ENCODE peak calls at places on chromosomes 2 and 18, in ten cellular contexts. O, E, W, K, Q, C, U, P, R and Y are unnamed samples.

GRCh38 chr2:11726384-11726783 is 20.0 kb upstream of the LPIN1 start:
- DNase-seq in O (no peak), E (no peak), W (no peak), K (no peak), Q (no peak), C (no peak), U (no peak), P (no peak), R (no peak), Y (peak; percentile 83)

GRCh38 chr2:16031055-16031847 is 90.9 kb downstream of the MYCN start:
- DNase-seq in O (no peak), E (no peak), W (no peak), K (no peak), Q (no peak), C (no peak), U (no peak), P (no peak), R (no peak), Y (peak; percentile 19)

GRCh38 chr2:152330235-152330866 is 4.6 kb upstream of the FMNL2 start:
- DNase-seq in O (no peak), E (no peak), W (no peak), K (peak; percentile 19), Q (no peak), C (no peak), U (no peak), P (no peak), R (no peak), Y (no peak)

GRCh38 chr2:162297925-162298552 is 20.4 kb downstream of the IFIH1 start:
- DNase-seq in O (peak; percentile 88), E (no peak), W (peak; percentile 75), K (peak; percentile 83), Q (no peak), C (peak; percentile 66), U (no peak), P (no peak), R (no peak), Y (peak; percentile 86)

GRCh38 chr2:98350411-98350810 is 4.2 kb downstream of the CNGA3 start:
- DNase-seq in O (no peak), E (no peak), W (no peak), K (no peak), Q (no peak), C (no peak), U (no peak), P (no peak), R (no peak), Y (no peak)

GRCh38 chr2:129911363-129912065 is 68.0 kb upstream of the RAB6C start:
- DNase-seq in O (no peak), E (no peak), W (no peak), K (no peak), Q (no peak), C (no peak), U (no peak), P (no peak), R (peak; percentile 31), Y (no peak)

GRCh38 chr2:211816739-211817138 is 721.9 kb downstream of the ERBB4 start:
- DNase-seq in O (no peak), E (no peak), W (no peak), K (no peak), Q (no peak), C (no peak), U (no peak), P (no peak), R (no peak), Y (no peak)

GRCh38 chr2:65537651-65538385 is 105.4 kb upstream of the SPRED2 start:
- DNase-seq in O (no peak), E (no peak), W (no peak), K (peak; percentile 28), Q (no peak), C (no peak), U (no peak), P (no peak), R (no peak), Y (no peak)

GRCh38 chr18:23178661-23179081 is 43.4 kb downstream of the CABLES1 start:
- DNase-seq in O (no peak), E (no peak), W (no peak), K (no peak), Q (no peak), C (no peak), U (no peak), P (no peak), R (no peak), Y (no peak)

GRCh38 chr2:125330133-125330532 is 1305.0 kb downstream of the CNTNAP5 start:
- DNase-seq in O (no peak), E (no peak), W (no peak), K (no peak), Q (no peak), C (no peak), U (no peak), P (no peak), R (no peak), Y (no peak)

GRCh38 chr2:222169346-222169745 is 129.5 kb downstream of the PAX3 start:
- DNase-seq in O (no peak), E (no peak), W (no peak), K (peak; percentile 6), Q (no peak), C (no peak), U (no peak), P (no peak), R (no peak), Y (no peak)

GRCh38 chr2:220106065-220106464 is 478.6 kb downstream of the SLC4A3 start:
- DNase-seq in O (no peak), E (no peak), W (no peak), K (no peak), Q (no peak), C (no peak), U (no peak), P (no peak), R (no peak), Y (no peak)

GRCh38 chr2:219176818-219177593 is at the start of gene CNPPD1:
- DNase-seq in O (peak; percentile 84), E (peak; percentile 67), W (peak; percentile 89), K (peak; percentile 87), Q (peak; percentile 99), C (peak; percentile 36), U (peak; percentile 24), P (peak; percentile 93), R (peak; percentile 95), Y (peak; percentile 89)

GRCh38 chr2:232382331-232383225 is 4.0 kb downstream of the ALPP start:
- DNase-seq in O (no peak), E (no peak), W (no peak), K (no peak), Q (no peak), C (no peak), U (no peak), P (peak; percentile 30), R (no peak), Y (peak; percentile 11)

GRCh38 chr2:63780483-63781155 is 61.1 kb upstream of the UGP2 start:
- DNase-seq in O (no peak), E (no peak), W (no peak), K (no peak), Q (no peak), C (no peak), U (no peak), P (no peak), R (no peak), Y (no peak)

GRCh38 chr2:105741216-105741615 is 3.5 kb upstream of the NCK2 start:
- DNase-seq in O (no peak), E (no peak), W (no peak), K (no peak), Q (no peak), C (no peak), U (no peak), P (no peak), R (no peak), Y (no peak)

GRCh38 chr2:1049691-1050090 is 99.0 kb downstream of the SNTG2 start:
- DNase-seq in O (no peak), E (no peak), W (no peak), K (no peak), Q (no peak), C (no peak), U (no peak), P (no peak), R (no peak), Y (no peak)

GRCh38 chr2:42196403-42197267 is 27.5 kb downstream of the EML4 start:
- DNase-seq in O (peak; percentile 88), E (no peak), W (peak; percentile 73), K (peak; percentile 51), Q (no peak), C (no peak), U (no peak), P (no peak), R (no peak), Y (peak; percentile 55)
- TF ChIP-seq CTCF in O (peak; percentile 80), E (peak; percentile 74), W (peak; percentile 98), K (peak; percentile 15), Q (peak; percentile 84), C (no peak), U (peak; percentile 61), P (peak; percentile 52), R (peak; percentile 54), Y (peak; percentile 71)

GRCh38 chr18:6401687-6402086 is 13.0 kb downstream of the L3MBTL4 start:
- DNase-seq in O (peak; percentile 51), E (no peak), W (peak; percentile 29), K (no peak), Q (no peak), C (no peak), U (no peak), P (no peak), R (no peak), Y (peak; percentile 75)
- TF ChIP-seq CTCF in O (peak; percentile 82), E (no peak), W (no peak), K (no peak), Q (no peak), C (no peak), U (peak; percentile 39), P (no peak), R (no peak), Y (no peak)

DNA sequence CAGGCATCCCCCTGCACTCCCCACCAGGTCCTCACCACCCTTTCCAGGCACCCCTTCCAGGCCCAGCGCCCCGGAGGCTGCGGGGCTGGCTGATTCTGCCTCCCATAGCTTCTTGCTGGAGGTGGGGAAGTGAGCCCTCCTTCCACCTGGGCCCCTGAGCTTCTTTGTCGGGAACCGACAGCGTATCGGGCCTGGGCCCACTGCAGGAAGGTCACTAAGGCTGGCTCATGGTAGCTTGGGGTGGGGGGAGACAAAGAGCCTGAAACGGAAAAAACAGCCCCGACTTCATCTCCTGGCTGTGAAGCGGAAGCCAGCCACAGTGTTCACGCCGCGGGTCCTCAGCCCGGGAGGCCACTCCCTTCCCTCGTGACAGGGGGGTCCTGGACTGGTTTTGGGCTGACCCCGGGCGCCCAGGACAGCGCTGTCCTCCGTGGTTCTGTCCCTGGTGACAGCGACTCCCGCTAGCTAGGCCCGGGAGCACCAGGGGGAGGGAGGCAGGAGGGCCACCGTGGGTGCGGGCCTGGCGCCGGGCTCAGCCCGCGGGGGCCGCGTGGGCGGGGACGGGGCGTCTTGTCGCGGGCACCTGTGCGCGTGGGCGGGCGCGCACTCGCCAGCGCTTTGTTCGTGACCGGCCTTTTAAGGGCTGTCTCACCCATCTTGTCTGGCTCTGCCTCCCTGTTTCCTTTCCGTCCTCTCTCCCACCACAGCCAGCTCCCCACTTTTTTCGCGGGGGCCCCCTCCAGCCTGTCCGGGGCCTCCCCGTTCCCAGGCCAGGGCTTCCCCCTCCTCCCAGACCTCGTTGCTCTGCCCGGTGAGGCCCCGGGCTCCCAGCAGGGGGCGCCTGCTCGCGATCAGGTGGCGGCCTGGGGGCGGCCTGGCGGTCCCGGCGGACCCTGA is 64.9 kb downstream of the DNMT3A start:
- DNase-seq in O (peak; percentile 85), E (peak; percentile 47), W (peak; percentile 30), K (no peak), Q (peak; percentile 94), C (peak; percentile 36), U (no peak), P (peak; percentile 76), R (peak; percentile 82), Y (peak; percentile 41)
- TF ChIP-seq CTCF in O (peak; percentile 83), E (peak; percentile 91), W (peak; percentile 53), K (peak; percentile 29), Q (peak; percentile 80), C (peak; percentile 47), U (no peak), P (peak; percentile 81), R (peak; percentile 75), Y (peak; percentile 66)

GRCh38 chr2:32627441-32627900 is 379 bp upstream of the TTC27 start:
- DNase-seq in O (peak; percentile 80), E (no peak), W (no peak), K (no peak), Q (peak; percentile 82), C (no peak), U (no peak), P (peak; percentile 48), R (peak; percentile 72), Y (peak; percentile 74)
- TF ChIP-seq CTCF in O (no peak), E (no peak), W (no peak), K (no peak), Q (peak; percentile 10), C (no peak), U (no peak), P (no peak), R (peak; percentile 20), Y (peak; percentile 40)